ENCODE peak calls at places on chromosomes 3 and 15, in nine cellular contexts. B, H, Y, P, A, U, X, J and Z are unnamed samples.

GRCh38 chr3:182364323-182364722 is 429.0 kb upstream of the ATP11B start:
- DNase-seq in J (no peak), X (no peak), H (peak), U (peak), A (peak), Y (no peak), B (peak), P (no peak), Z (no peak)

GRCh38 chr15:78684645-78685044 is 43.6 kb upstream of the CHRNB4 start:
- DNase-seq in A (no peak), B (no peak), U (no peak), H (no peak), Y (no peak), J (no peak), X (no peak), P (no peak), Z (no peak)

GRCh38 chr15:80619677-80620076 is 75.4 kb upstream of the ABHD17C start:
- DNase-seq in X (no peak), J (no peak), A (peak), P (peak), U (no peak), Y (no peak), B (no peak), H (no peak), Z (no peak)

GRCh38 chr15:69133862-69134519 is 26.4 kb upstream of the GLCE start:
- DNase-seq in P (no peak), A (no peak), X (no peak), U (no peak), H (no peak), Y (no peak), J (no peak), B (no peak), Z (no peak)

GRCh38 chr3:80618295-80619256 is 850.8 kb upstream of the ROBO1 start:
- DNase-seq in X (no peak), P (no peak), J (no peak), Y (no peak), A (no peak), B (no peak), H (no peak), U (no peak), Z (no peak)

GRCh38 chr15:68303560-68304436 is 26.3 kb downstream of the FEM1B start:
- DNase-seq in H (no peak), X (no peak), A (no peak), P (peak), J (no peak), B (no peak), Y (no peak), U (no peak), Z (no peak)

GRCh38 chr15:59339252-59339672 is 33.4 kb downstream of the MYO1E start:
- DNase-seq in P (peak), X (no peak), U (no peak), A (no peak), B (no peak), J (no peak), Y (no peak), H (no peak), Z (no peak)

GRCh38 chr3:184629555-184630160 is 68.1 kb downstream of the EPHB3 start:
- DNase-seq in A (no peak), J (no peak), B (no peak), P (no peak), Y (no peak), U (no peak), X (no peak), H (no peak), Z (no peak)

GRCh38 chr3:188327433-188327832 is 173.5 kb downstream of the LPP start:
- DNase-seq in A (no peak), Y (no peak), B (no peak), P (no peak), X (no peak), H (no peak), U (no peak), J (no peak), Z (no peak)

GRCh38 chr15:28935316-28935715 is 49.5 kb downstream of the APBA2 start:
- DNase-seq in A (no peak), P (peak), J (peak), X (no peak), Y (peak), B (no peak), H (no peak), U (peak), Z (no peak)

GRCh38 chr3:182947892-182948291 is 32.4 kb downstream of the DCUN1D1 start:
- DNase-seq in B (no peak), A (no peak), X (no peak), H (no peak), P (peak), Y (no peak), J (peak), U (peak), Z (no peak)

GRCh38 chr3:183897606-183898384 is 13.1 kb upstream of the PARL start:
- DNase-seq in P (no peak), J (no peak), B (no peak), A (no peak), X (no peak), U (no peak), Y (no peak), H (no peak), Z (no peak)

GRCh38 chr3:124786491-124787241 is 56.4 kb downstream of the UMPS start:
- DNase-seq in P (peak), H (no peak), A (no peak), Y (no peak), X (no peak), J (no peak), B (no peak), U (peak), Z (no peak)

GRCh38 chr3:133991209-133991608 is 38.5 kb downstream of the SLCO2A1 start:
- DNase-seq in B (no peak), H (no peak), Y (no peak), A (no peak), X (no peak), U (no peak), J (no peak), P (peak), Z (no peak)

GRCh38 chr3:123678108-123678511 is 93.3 kb upstream of the HACD2 start:
- DNase-seq in J (no peak), A (no peak), H (no peak), B (no peak), Y (no peak), P (peak), X (peak), U (peak), Z (no peak)

GRCh38 chr3:116848402-116848801 is 138.8 kb downstream of the TUSC7 start:
- DNase-seq in U (no peak), J (no peak), X (no peak), Y (no peak), P (no peak), B (no peak), A (no peak), H (no peak), Z (no peak)

GRCh38 chr3:161171639-161172552 is 49.2 kb upstream of the NMD3 start:
- DNase-seq in H (no peak), U (no peak), Y (no peak), J (no peak), A (peak), B (no peak), P (peak), X (no peak), Z (no peak)

GRCh38 chr3:178236555-178237277 is 299.5 kb upstream of the KCNMB2 start:
- DNase-seq in Y (no peak), U (no peak), H (no peak), J (no peak), X (no peak), B (no peak), P (peak), A (no peak), Z (no peak)

GRCh38 chr15:44010114-44010513 is 183.3 kb downstream of the WDR76 start:
- DNase-seq in B (no peak), U (peak), J (no peak), Y (no peak), P (peak), A (no peak), X (peak), H (no peak), Z (no peak)

GRCh38 chr3:122578110-122578740 is 775 bp downstream of the PARP15 start:
- DNase-seq in Y (no peak), B (no peak), A (no peak), H (no peak), X (no peak), U (no peak), P (no peak), J (no peak), Z (no peak)

GRCh38 chr15:27097506-27097905 is 126.5 kb downstream of the GABRG3 start:
- DNase-seq in Y (no peak), J (no peak), B (no peak), X (no peak), U (no peak), P (no peak), H (no peak), A (no peak), Z (no peak)

GRCh38 chr3:129317876-129318275 is 39.2 kb downstream of the HMCES start:
- DNase-seq in A (no peak), H (no peak), J (no peak), Y (no peak), X (no peak), P (no peak), B (no peak), U (no peak), Z (no peak)

GRCh38 chr3:184085389-184085852 is 11.4 kb upstream of the HTR3E start:
- DNase-seq in Y (no peak), X (no peak), U (peak), A (no peak), B (no peak), P (peak), J (no peak), H (no peak), Z (no peak)

GRCh38 chr15:101652783-101653430 is 726 bp upstream of the TM2D3 start:
- DNase-seq in U (no peak), H (no peak), A (no peak), B (no peak), Y (no peak), J (no peak), X (no peak), P (peak), Z (no peak)

GRCh38 chr15:78092111-78093041 is at the start of gene SH2D7:
- DNase-seq in B (no peak), Y (no peak), J (no peak), P (no peak), X (no peak), U (no peak), A (no peak), H (no peak), Z (no peak)

GRCh38 chr15:48924528-48925393 is 39.0 kb downstream of the SHC4 start:
- DNase-seq in H (no peak), P (peak), U (no peak), Y (no peak), B (no peak), J (no peak), A (no peak), X (no peak), Z (no peak)

GRCh38 chr3:181712505-181713299 is 977 bp downstream of the SOX2 start:
- DNase-seq in X (no peak), Y (no peak), P (no peak), H (no peak), B (no peak), A (no peak), J (no peak), U (no peak), Z (no peak)

GRCh38 chr3:179544981-179545645 is 17.6 kb upstream of the ACTL6A start:
- DNase-seq in X (no peak), J (no peak), P (peak), A (no peak), U (peak), Y (no peak), H (no peak), B (no peak), Z (no peak)

GRCh38 chr3:184387174-184387714 is 7.4 kb downstream of the CHRD start:
- DNase-seq in B (no peak), U (no peak), A (no peak), Y (no peak), X (no peak), H (no peak), J (no peak), P (no peak), Z (no peak)